ENCODE peak calls at places on chromosomes 5 and 9, in four cellular contexts. P is HepG2, O is K562, X is A549. G is an unnamed sample.

GRCh38 chr9:119487118-119487827 is 118.0 kb upstream of the BRINP1 start:
- DNase-seq in P (no peak), O (no peak), X (no peak), G (no peak)

GRCh38 chr9:38281196-38281595 is 111.3 kb upstream of the ALDH1B1 start:
- DNase-seq in P (no peak), O (no peak), X (no peak), G (no peak)

GRCh38 chr5:87776785-87777184 is 364.1 kb upstream of the CCNH start:
- DNase-seq in P (no peak), O (no peak), X (no peak), G (no peak)

GRCh38 chr9:93416530-93417235 is 34.8 kb upstream of the FAM120A start:
- DNase-seq in P (no peak), O (no peak), X (no peak), G (no peak)

GRCh38 chr5:81971086-81971693 is 633 bp upstream of the ATG10 start:
- DNase-seq in P (peak), O (no peak), X (peak), G (peak)

GRCh38 chr9:131043646-131044045 is 34.7 kb downstream of the LAMC3 start:
- DNase-seq in P (no peak), O (no peak), X (no peak), G (no peak)

GRCh38 chr9:35611230-35611797 is 6.3 kb downstream of the TESK1 start:
- DNase-seq in P (peak), O (peak), X (peak), G (peak)

GRCh38 chr9:107465467-107466451 is 23.8 kb downstream of the KLF4 start:
- DNase-seq in P (no peak), O (peak), X (peak), G (peak)

GRCh38 chr5:91016954-91017690 is 366.0 kb downstream of the ARRDC3 start:
- DNase-seq in P (no peak), O (no peak), X (no peak), G (peak)

GRCh38 chr9:119873877-119874276 is 504.6 kb upstream of the BRINP1 start:
- DNase-seq in P (no peak), O (no peak), X (no peak), G (no peak)

GRCh38 chr5:67495072-67495471 is 298.5 kb upstream of the CD180 start:
- DNase-seq in P (no peak), O (no peak), X (no peak), G (no peak)
- TF ChIP-seq CTCF in P (no peak), O (no peak), X (no peak), G (no peak)

DNA sequence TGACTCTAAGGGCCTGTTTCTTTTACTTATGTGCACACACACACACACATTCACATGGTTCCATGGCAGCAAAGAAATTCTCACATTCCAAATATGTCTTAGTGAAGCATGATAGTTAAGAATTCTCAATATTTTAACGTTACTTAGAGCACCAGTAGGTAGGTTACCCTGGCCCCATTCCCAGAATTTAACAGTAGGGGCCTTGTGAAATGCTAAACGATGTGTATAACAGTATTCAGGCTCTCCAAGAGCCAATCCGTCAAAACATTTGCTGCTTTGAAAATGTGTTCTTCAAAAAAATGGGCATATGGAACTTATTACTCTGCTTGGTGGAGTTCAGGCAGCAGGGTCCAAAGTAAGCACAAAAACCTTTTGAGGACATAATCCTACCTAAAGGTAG is 93.7 kb upstream of the DAB2 start:
- DNase-seq in P (no peak), O (no peak), X (peak), G (peak)
- TF ChIP-seq MAZ in P (no peak), O (no peak), X (no peak), G (no peak)

DNA sequence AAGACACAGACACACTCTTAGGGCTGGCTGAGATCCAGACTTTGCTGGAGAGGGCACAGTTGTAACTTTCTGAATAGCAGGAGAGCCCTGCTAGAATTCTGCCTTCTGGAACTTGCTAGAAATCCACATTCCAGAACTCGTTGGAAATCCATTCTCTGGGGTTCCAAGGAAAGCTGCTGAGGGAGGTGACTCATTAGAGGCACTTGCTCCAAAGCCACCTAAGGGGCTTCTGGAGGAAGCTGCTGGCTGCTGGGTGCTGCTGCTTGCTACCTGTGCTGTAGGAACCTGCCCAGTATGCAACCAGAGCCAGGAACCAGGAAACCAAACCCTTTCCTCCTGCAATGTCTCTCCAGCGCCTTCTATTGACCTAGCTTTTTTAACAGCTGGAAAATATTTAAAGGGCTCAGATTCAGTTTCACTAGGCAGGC is 4.1 kb upstream of the TLE4 start:
- DNase-seq in P (no peak), O (no peak), X (peak), G (no peak)
- TF ChIP-seq CTCF in P (no peak), O (no peak), X (peak), G (no peak)

GRCh38 chr5:22889714-22890113 is 36.6 kb upstream of the CDH12 start:
- DNase-seq in P (no peak), O (no peak), X (no peak), G (no peak)
- TF ChIP-seq MAZ in P (no peak), O (no peak), X (no peak), G (no peak)

GRCh38 chr9:114097613-114098020 is 1.5 kb downstream of the KIF12 start:
- DNase-seq in P (no peak), O (no peak), X (no peak), G (no peak)

GRCh38 chr9:114098021-114098659 is 952 bp downstream of the KIF12 start:
- DNase-seq in P (no peak), O (peak), X (peak), G (no peak)

GRCh38 chr9:114094971-114095370 is 4.1 kb downstream of the KIF12 start:
- DNase-seq in P (no peak), O (no peak), X (no peak), G (no peak)

GRCh38 chr9:114096866-114097612 is 2.1 kb downstream of the KIF12 start:
- DNase-seq in P (no peak), O (no peak), X (no peak), G (no peak)

DNA sequence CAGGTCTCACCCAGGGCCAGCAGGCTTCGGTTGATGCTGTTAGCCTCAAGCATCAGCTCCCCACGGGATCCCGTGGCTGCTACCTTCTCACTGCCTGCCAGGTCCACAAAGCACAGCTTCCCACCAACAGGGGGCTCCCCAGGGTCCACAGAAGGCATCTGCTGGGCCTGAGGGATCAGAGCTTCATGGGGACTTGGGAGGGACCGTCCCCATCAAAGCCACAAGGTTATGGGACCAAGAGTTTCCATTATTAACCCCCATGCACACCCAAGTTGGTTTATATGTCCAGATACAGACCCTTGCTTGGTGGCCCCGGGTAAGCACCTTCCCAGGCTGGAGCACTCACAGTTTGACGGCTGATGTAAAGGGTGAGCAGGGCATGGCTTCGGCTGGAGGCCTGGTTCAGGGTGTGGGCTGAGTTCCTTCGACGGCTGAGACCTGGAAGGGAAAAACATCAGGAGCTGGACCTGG is 3.0 kb downstream of the KIF12 start:
- DNase-seq in P (no peak), O (peak), X (no peak), G (no peak)
- TF ChIP-seq CTCF in P (peak), O (peak), X (no peak), G (peak)

GRCh38 chr9:3136230-3136629 is 292.3 kb upstream of the PUM3 start:
- DNase-seq in P (no peak), O (no peak), X (no peak), G (no peak)
- TF ChIP-seq MAZ in P (no peak), O (no peak), X (no peak), G (no peak)

DNA sequence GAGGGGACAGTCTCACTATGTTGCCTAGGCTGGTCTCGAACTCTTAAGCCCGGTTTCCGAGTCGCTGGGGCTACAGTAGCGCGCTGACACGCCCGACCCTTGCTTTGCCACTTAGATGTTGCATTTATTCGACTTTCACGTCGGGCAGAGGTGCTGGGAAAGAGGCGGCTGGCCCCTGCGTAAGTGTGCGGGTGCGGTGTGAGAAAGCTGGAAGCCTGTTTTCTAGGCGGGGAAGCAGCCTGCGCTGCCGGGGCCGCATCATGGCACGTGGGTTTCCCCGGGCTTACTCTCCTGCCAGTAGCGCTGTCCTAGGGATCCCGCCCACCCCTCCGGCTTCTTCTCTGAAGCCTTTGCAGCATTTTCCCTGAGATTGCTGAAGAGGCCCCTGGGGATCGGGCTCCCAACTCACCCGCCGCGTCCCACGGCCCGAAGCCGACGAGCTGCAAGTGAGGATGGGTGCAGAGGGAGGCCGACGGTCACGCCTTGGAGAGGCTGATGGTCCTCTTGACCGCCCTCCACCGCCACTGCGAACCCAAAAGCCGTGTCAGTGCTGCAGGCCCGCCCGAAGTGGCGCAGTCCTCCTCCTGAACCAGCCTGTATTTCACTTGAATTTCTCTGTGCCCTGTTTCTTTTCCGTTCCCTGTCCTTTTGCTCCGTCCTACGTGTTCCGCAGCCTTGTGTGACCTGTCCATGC is 5.8 kb upstream of the TRIM41 start:
- DNase-seq in P (no peak), O (peak), X (peak), G (peak)
- TF ChIP-seq CTCF in P (no peak), O (peak), X (no peak), G (no peak)

DNA sequence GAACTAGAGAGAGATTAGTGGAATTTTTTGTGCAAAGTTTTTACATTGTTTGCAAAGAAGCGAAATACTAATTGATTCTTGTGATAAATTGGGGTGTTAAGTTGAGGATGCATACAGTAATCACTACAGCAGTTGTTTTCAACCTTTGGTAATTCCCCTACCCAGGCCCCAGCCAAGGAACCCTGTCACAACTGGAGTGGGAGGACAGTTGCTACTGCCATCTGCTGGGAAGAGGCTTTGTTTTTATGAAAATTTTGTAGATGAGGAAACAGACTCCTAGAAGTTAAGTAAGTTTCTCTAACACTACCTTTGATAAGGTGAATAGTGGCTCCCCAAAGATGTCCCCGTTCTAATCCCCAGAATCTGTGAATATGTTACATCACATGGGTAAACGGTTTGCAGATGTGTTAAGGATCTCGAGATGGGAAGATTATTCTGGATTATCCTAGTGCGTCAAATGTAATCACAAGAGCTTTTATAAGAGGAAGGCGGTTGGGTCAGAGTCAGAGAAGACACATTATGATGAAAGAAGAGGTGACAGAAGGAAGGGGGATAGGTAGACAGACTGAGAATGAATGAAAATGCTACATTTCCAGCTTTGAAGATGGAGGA is 34.0 kb upstream of the PPP1R2B start:
- DNase-seq in P (peak), O (no peak), X (peak), G (peak)
- TF ChIP-seq MAZ in P (no peak), O (no peak), X (no peak), G (no peak)

DNA sequence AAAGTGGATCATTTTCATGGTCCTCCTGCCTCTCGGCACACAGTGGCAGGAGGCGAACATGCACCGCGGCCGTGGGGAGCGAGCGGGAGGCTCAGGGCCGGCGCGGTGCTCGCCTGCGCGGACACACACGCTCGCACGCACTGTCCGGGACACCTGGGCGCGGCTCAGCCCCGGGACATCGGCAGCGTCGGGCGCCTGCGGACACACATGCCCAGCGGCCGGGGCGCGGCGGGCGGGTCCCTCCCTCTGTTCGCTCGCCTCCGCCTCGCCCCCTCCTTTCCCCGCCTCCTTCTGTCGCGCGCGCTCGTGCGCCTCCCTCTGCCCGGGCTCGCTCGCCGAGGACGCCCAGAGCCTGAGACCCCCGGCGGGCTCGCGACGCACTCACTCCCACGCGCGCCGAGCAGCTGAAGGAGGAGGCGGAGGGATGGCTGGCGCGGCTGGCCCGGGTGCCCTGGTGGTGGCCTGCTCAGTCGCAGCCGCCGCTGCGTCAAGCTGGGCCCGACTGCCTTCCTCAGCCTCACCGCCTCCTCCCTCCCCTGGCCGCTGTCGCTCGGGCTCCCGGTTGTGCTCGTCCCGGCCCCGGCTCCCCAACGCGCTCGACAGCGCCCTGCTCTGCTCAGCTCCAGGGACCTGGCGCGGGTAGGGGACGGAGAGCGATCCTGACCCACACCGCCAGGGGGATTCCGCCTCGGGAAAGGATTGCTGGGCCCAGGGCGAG is at the start of gene FRMD3:
- DNase-seq in P (peak), O (no peak), X (peak), G (peak)
- TF ChIP-seq CTCF in P (peak), O (no peak), X (peak), G (peak)